ENCODE peak calls at places on chromosomes 1 and 21, in seven cellular contexts. One of them, this sample, is unnamed.

GRCh38 chr1:117959364-117959763 is 29.8 kb downstream of the WDR3 start:
- DNase-seq in stimulated activated CD4-positive, alpha-beta T cell treated with anti-CD3 and anti-CD28 coated beads, Interleukin-2, amount 100 ng/mL, for 4 hours: no peak
- DNase-seq in effector memory CD8-positive, alpha-beta T cell: no peak
- DNase-seq in anterior cingulate cortex: no peak
- DNase-seq in stimulated activated CD8-positive, alpha-beta memory T cell treated with anti-CD3 and anti-CD28 coated beads, Interleukin-7, amount 100 ng/mL, for 1 hour: no peak
- DNase-seq in thoracic aorta: no peak
- DNase-seq in neuronal stem cell: no peak
- DNase-seq in this sample: no peak

GRCh38 chr21:24220466-24220865 is 1386.8 kb downstream of the MRPL39 start:
- DNase-seq in stimulated activated CD4-positive, alpha-beta T cell treated with anti-CD3 and anti-CD28 coated beads, Interleukin-2, amount 100 ng/mL, for 4 hours: no peak
- DNase-seq in effector memory CD8-positive, alpha-beta T cell: no peak
- DNase-seq in anterior cingulate cortex: no peak
- DNase-seq in stimulated activated CD8-positive, alpha-beta memory T cell treated with anti-CD3 and anti-CD28 coated beads, Interleukin-7, amount 100 ng/mL, for 1 hour: no peak
- DNase-seq in thoracic aorta: no peak
- DNase-seq in neuronal stem cell: no peak
- DNase-seq in this sample: no peak

GRCh38 chr1:198300451-198300850 is 143.7 kb downstream of the NEK7 start:
- DNase-seq in stimulated activated CD4-positive, alpha-beta T cell treated with anti-CD3 and anti-CD28 coated beads, Interleukin-2, amount 100 ng/mL, for 4 hours: no peak
- DNase-seq in effector memory CD8-positive, alpha-beta T cell: no peak
- DNase-seq in anterior cingulate cortex: no peak
- DNase-seq in stimulated activated CD8-positive, alpha-beta memory T cell treated with anti-CD3 and anti-CD28 coated beads, Interleukin-7, amount 100 ng/mL, for 1 hour: no peak
- DNase-seq in thoracic aorta: no peak
- DNase-seq in neuronal stem cell: no peak
- DNase-seq in this sample: no peak

GRCh38 chr1:48750089-48750488 is 26.6 kb downstream of the BEND5 start:
- DNase-seq in stimulated activated CD4-positive, alpha-beta T cell treated with anti-CD3 and anti-CD28 coated beads, Interleukin-2, amount 100 ng/mL, for 4 hours: no peak
- DNase-seq in effector memory CD8-positive, alpha-beta T cell: no peak
- DNase-seq in anterior cingulate cortex: no peak
- DNase-seq in stimulated activated CD8-positive, alpha-beta memory T cell treated with anti-CD3 and anti-CD28 coated beads, Interleukin-7, amount 100 ng/mL, for 1 hour: no peak
- DNase-seq in thoracic aorta: no peak
- DNase-seq in neuronal stem cell: no peak
- DNase-seq in this sample: no peak

GRCh38 chr1:25661043-25661807 is 44.6 kb downstream of the MAN1C1 start:
- DNase-seq in stimulated activated CD4-positive, alpha-beta T cell treated with anti-CD3 and anti-CD28 coated beads, Interleukin-2, amount 100 ng/mL, for 4 hours: no peak
- DNase-seq in effector memory CD8-positive, alpha-beta T cell: no peak
- DNase-seq in anterior cingulate cortex: no peak
- DNase-seq in stimulated activated CD8-positive, alpha-beta memory T cell treated with anti-CD3 and anti-CD28 coated beads, Interleukin-7, amount 100 ng/mL, for 1 hour: no peak
- DNase-seq in thoracic aorta: no peak
- DNase-seq in neuronal stem cell: no peak
- DNase-seq in this sample: no peak

GRCh38 chr1:204107892-204108291 is 35.0 kb downstream of the SOX13 start:
- DNase-seq in stimulated activated CD4-positive, alpha-beta T cell treated with anti-CD3 and anti-CD28 coated beads, Interleukin-2, amount 100 ng/mL, for 4 hours: no peak
- DNase-seq in effector memory CD8-positive, alpha-beta T cell: no peak
- DNase-seq in anterior cingulate cortex: no peak
- DNase-seq in stimulated activated CD8-positive, alpha-beta memory T cell treated with anti-CD3 and anti-CD28 coated beads, Interleukin-7, amount 100 ng/mL, for 1 hour: no peak
- DNase-seq in thoracic aorta: no peak
- DNase-seq in neuronal stem cell: no peak
- DNase-seq in this sample: no peak

GRCh38 chr1:965526-966134 is 652 bp upstream of the PLEKHN1 start:
- DNase-seq in stimulated activated CD4-positive, alpha-beta T cell treated with anti-CD3 and anti-CD28 coated beads, Interleukin-2, amount 100 ng/mL, for 4 hours: no peak
- DNase-seq in effector memory CD8-positive, alpha-beta T cell: no peak
- DNase-seq in anterior cingulate cortex: no peak
- DNase-seq in stimulated activated CD8-positive, alpha-beta memory T cell treated with anti-CD3 and anti-CD28 coated beads, Interleukin-7, amount 100 ng/mL, for 1 hour: no peak
- DNase-seq in thoracic aorta: no peak
- DNase-seq in neuronal stem cell: no peak
- DNase-seq in this sample: no peak

GRCh38 chr1:18182518-18183160 is 75.0 kb downstream of the IGSF21 start:
- DNase-seq in stimulated activated CD4-positive, alpha-beta T cell treated with anti-CD3 and anti-CD28 coated beads, Interleukin-2, amount 100 ng/mL, for 4 hours: no peak
- DNase-seq in effector memory CD8-positive, alpha-beta T cell: no peak
- DNase-seq in anterior cingulate cortex: no peak
- DNase-seq in stimulated activated CD8-positive, alpha-beta memory T cell treated with anti-CD3 and anti-CD28 coated beads, Interleukin-7, amount 100 ng/mL, for 1 hour: no peak
- DNase-seq in thoracic aorta: peak; percentile 5
- DNase-seq in neuronal stem cell: no peak
- DNase-seq in this sample: no peak

GRCh38 chr1:2801535-2802291 is at the start of gene TTC34:
- DNase-seq in stimulated activated CD4-positive, alpha-beta T cell treated with anti-CD3 and anti-CD28 coated beads, Interleukin-2, amount 100 ng/mL, for 4 hours: no peak
- DNase-seq in effector memory CD8-positive, alpha-beta T cell: peak; percentile 30
- DNase-seq in anterior cingulate cortex: no peak
- DNase-seq in stimulated activated CD8-positive, alpha-beta memory T cell treated with anti-CD3 and anti-CD28 coated beads, Interleukin-7, amount 100 ng/mL, for 1 hour: no peak
- DNase-seq in thoracic aorta: no peak
- DNase-seq in neuronal stem cell: peak; percentile 27
- DNase-seq in this sample: peak; percentile 19

GRCh38 chr21:16770279-16770678 is 742.6 kb upstream of the CXADR start:
- DNase-seq in stimulated activated CD4-positive, alpha-beta T cell treated with anti-CD3 and anti-CD28 coated beads, Interleukin-2, amount 100 ng/mL, for 4 hours: no peak
- DNase-seq in effector memory CD8-positive, alpha-beta T cell: no peak
- DNase-seq in anterior cingulate cortex: no peak
- DNase-seq in stimulated activated CD8-positive, alpha-beta memory T cell treated with anti-CD3 and anti-CD28 coated beads, Interleukin-7, amount 100 ng/mL, for 1 hour: no peak
- DNase-seq in thoracic aorta: no peak
- DNase-seq in neuronal stem cell: no peak
- DNase-seq in this sample: no peak

GRCh38 chr1:100847481-100847880 is 47.2 kb downstream of the EXTL2 start:
- DNase-seq in stimulated activated CD4-positive, alpha-beta T cell treated with anti-CD3 and anti-CD28 coated beads, Interleukin-2, amount 100 ng/mL, for 4 hours: no peak
- DNase-seq in effector memory CD8-positive, alpha-beta T cell: no peak
- DNase-seq in anterior cingulate cortex: no peak
- DNase-seq in stimulated activated CD8-positive, alpha-beta memory T cell treated with anti-CD3 and anti-CD28 coated beads, Interleukin-7, amount 100 ng/mL, for 1 hour: no peak
- DNase-seq in thoracic aorta: no peak
- DNase-seq in neuronal stem cell: no peak
- DNase-seq in this sample: no peak

This sample was measured in NK-92 treated with Interleukin-12 subunit alpha and Interleukin-12 subunit beta, amount 100 ng/mL, for 24 hours.